ENCODE peak calls at places on chromosomes 4 and X, in four cellular contexts. One of them, this sample, is unnamed.

GRCh38 chr4:57501715-57502114 is 391.5 kb upstream of the IGFBP7 start:
- DNase-seq in K562: no peak
- DNase-seq in H1: no peak
- DNase-seq in HepG2: no peak
- DNase-seq in this sample: no peak

GRCh38 chrX:135737361-135738071 is 24.1 kb downstream of the CT45A1 start:
- DNase-seq in HepG2: no peak
- DNase-seq in H1: no peak
- DNase-seq in K562: no peak
- DNase-seq in this sample: peak

GRCh38 chr4:100414016-100414790 is 103.6 kb downstream of the EMCN start:
- DNase-seq in HepG2: no peak
- DNase-seq in K562: no peak
- DNase-seq in H1: no peak
- DNase-seq in this sample: no peak

GRCh38 chr4:87896020-87896621 is 63.4 kb downstream of the MEPE start:
- DNase-seq in K562: no peak
- DNase-seq in H1: no peak
- DNase-seq in HepG2: peak
- DNase-seq in this sample: peak

GRCh38 chrX:53587795-53588194 is 98.7 kb downstream of the HUWE1 start:
- DNase-seq in K562: no peak
- DNase-seq in H1: no peak
- DNase-seq in HepG2: no peak
- DNase-seq in this sample: no peak

GRCh38 chr4:159639924-159640323 is 537.0 kb downstream of the RAPGEF2 start:
- DNase-seq in K562: no peak
- DNase-seq in H1: no peak
- DNase-seq in HepG2: no peak
- DNase-seq in this sample: no peak

GRCh38 chr4:158327525-158327924 is 117.2 kb downstream of the TMEM144 start:
- DNase-seq in HepG2: no peak
- DNase-seq in K562: no peak
- DNase-seq in H1: no peak
- DNase-seq in this sample: no peak

GRCh38 chrX:72269671-72270251 is 7.3 kb downstream of the RPS4X start:
- DNase-seq in H1: no peak
- DNase-seq in HepG2: no peak
- DNase-seq in K562: no peak
- DNase-seq in this sample: no peak

GRCh38 chr4:189804884-189805283 is 135.8 kb upstream of the FRG1 start:
- DNase-seq in K562: no peak
- DNase-seq in HepG2: no peak
- DNase-seq in H1: no peak
- DNase-seq in this sample: no peak

GRCh38 chr4:15689540-15689939 is 7.9 kb downstream of the FAM200B start:
- DNase-seq in K562: no peak
- DNase-seq in H1: no peak
- DNase-seq in HepG2: no peak
- DNase-seq in this sample: no peak

GRCh38 chrX:45154462-45154861 is 46.2 kb downstream of the DIPK2B start:
- DNase-seq in H1: no peak
- DNase-seq in K562: no peak
- DNase-seq in HepG2: no peak
- DNase-seq in this sample: no peak

GRCh38 chrX:148723551-148723950 is 223.1 kb downstream of the AFF2 start:
- DNase-seq in HepG2: no peak
- DNase-seq in K562: no peak
- DNase-seq in H1: no peak
- DNase-seq in this sample: no peak

GRCh38 chr4:74768857-74769525 is 25.3 kb downstream of the BTC start:
- DNase-seq in HepG2: peak
- DNase-seq in H1: no peak
- DNase-seq in K562: no peak
- DNase-seq in this sample: peak

GRCh38 chrX:152733261-152733975 is at the start of the genes CSAG1 and MAGEA12:
- DNase-seq in H1: no peak
- DNase-seq in K562: peak
- DNase-seq in HepG2: no peak
- DNase-seq in this sample: no peak

GRCh38 chr4:48490012-48490679 is at the start of gene ZAR1:
- DNase-seq in H1: no peak
- DNase-seq in HepG2: no peak
- DNase-seq in K562: no peak
- DNase-seq in this sample: no peak

GRCh38 chr4:151231915-151232595 is 44.9 kb upstream of the PRSS48 start:
- DNase-seq in HepG2: no peak
- DNase-seq in H1: no peak
- DNase-seq in K562: no peak
- DNase-seq in this sample: no peak

GRCh38 chrX:104307341-104307740 is 52.6 kb upstream of the ESX1 start:
- DNase-seq in HepG2: no peak
- DNase-seq in K562: no peak
- DNase-seq in H1: no peak
- DNase-seq in this sample: no peak

GRCh38 chrX:108419401-108419800 is 18.8 kb downstream of the COL4A6 start:
- DNase-seq in K562: no peak
- DNase-seq in H1: no peak
- DNase-seq in HepG2: no peak
- DNase-seq in this sample: no peak

GRCh38 chrX:85922821-85923220 is 124.5 kb downstream of the CHM start:
- DNase-seq in H1: no peak
- DNase-seq in HepG2: no peak
- DNase-seq in K562: no peak
- DNase-seq in this sample: no peak

DNA sequence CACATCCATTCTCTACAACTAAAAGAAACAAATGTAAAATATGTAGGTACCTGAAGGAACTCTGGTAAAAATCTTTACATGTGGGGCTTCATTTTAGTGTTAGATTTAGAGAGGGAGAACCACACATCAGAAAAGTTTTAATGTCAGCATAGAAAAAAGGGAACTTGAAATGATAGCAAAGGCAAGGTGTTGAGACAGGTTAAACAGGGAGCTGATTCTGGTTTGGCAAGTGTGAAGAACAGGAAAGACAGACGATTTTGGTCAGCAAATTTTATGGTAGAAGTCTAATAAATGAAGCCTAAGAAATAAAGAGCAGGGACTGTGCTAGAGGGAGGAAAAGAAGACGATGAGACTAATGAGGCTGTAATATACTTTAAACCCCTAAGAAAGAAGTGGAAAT is 67.6 kb upstream of the COX18 start:
- DNase-seq in HepG2: no peak
- DNase-seq in H1: no peak
- DNase-seq in K562: no peak
- DNase-seq in this sample: no peak
- TF ChIP-seq FOSL1 in HepG2: no peak
- TF ChIP-seq FOSL1 in H1: no peak
- TF ChIP-seq FOSL1 in K562: no peak
- TF ChIP-seq FOSL1 in this sample: no peak

GRCh38 chr4:154643493-154643892 is 31.0 kb upstream of the FGG start:
- DNase-seq in H1: no peak
- DNase-seq in K562: no peak
- DNase-seq in HepG2: no peak
- DNase-seq in this sample: no peak

GRCh38 chr4:154642361-154642760 is 29.9 kb upstream of the FGG start:
- DNase-seq in H1: no peak
- DNase-seq in HepG2: no peak
- DNase-seq in K562: no peak
- DNase-seq in this sample: no peak

GRCh38 chr4:154640999-154641398 is 28.5 kb upstream of the FGG start:
- DNase-seq in K562: no peak
- DNase-seq in H1: no peak
- DNase-seq in HepG2: no peak
- DNase-seq in this sample: no peak
- TF ChIP-seq FOSL1 in K562: no peak
- TF ChIP-seq FOSL1 in H1: no peak
- TF ChIP-seq FOSL1 in HepG2: no peak
- TF ChIP-seq FOSL1 in this sample: no peak

DNA sequence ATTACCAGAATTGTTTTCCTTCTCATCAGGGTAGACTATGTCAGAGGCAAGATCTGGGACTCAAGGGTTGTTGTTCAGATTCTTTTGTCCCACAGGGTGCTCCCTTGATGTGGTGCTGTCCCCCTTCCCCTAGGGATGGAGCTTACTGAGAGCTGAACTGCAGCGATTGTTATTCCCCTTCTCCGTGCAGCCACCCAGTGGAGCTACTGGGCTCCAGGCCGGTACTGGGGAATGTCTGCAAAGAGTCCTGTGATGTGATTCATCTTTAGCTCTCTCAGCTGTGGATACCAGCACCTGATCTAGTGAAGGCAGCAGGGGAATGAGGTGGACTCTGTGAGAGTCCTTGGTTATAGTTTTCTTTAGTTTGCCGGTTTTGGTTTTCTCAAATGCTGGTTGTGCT is 247.4 kb upstream of the HAND2 start:
- DNase-seq in K562: no peak
- DNase-seq in H1: no peak
- DNase-seq in HepG2: no peak
- DNase-seq in this sample: no peak
- TF ChIP-seq FOSL1 in K562: no peak
- TF ChIP-seq FOSL1 in H1: no peak
- TF ChIP-seq FOSL1 in HepG2: no peak
- TF ChIP-seq FOSL1 in this sample: no peak

DNA sequence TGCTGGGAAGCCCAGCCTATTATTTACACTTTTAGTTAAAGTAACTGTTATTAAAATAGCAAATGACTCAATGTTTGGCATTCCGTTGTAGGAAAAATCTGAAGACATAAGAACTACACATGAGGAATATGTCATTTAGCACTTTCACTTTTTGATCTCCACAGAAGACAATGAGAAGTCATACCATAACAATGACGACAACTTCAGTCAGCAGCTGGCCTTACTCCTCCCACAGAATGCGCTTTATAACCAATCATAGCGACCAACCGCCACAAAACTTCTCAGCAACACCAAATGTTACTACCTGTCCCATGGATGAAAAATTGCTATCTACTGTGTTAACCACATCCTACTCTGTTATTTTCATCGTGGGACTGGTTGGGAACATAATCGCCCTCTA is 6.7 kb downstream of the GPR34 start:
- DNase-seq in H1: no peak
- DNase-seq in K562: no peak
- DNase-seq in HepG2: no peak
- DNase-seq in this sample: no peak
- TF ChIP-seq FOSL1 in H1: no peak
- TF ChIP-seq FOSL1 in K562: no peak
- TF ChIP-seq FOSL1 in HepG2: no peak
- TF ChIP-seq FOSL1 in this sample: no peak

GRCh38 chrX:51404445-51404844 is 71.8 kb downstream of the NUDT10 start:
- DNase-seq in K562: no peak
- DNase-seq in HepG2: no peak
- DNase-seq in H1: no peak
- DNase-seq in this sample: no peak
- TF ChIP-seq FOSL1 in K562: no peak
- TF ChIP-seq FOSL1 in HepG2: no peak
- TF ChIP-seq FOSL1 in H1: no peak
- TF ChIP-seq FOSL1 in this sample: no peak

DNA sequence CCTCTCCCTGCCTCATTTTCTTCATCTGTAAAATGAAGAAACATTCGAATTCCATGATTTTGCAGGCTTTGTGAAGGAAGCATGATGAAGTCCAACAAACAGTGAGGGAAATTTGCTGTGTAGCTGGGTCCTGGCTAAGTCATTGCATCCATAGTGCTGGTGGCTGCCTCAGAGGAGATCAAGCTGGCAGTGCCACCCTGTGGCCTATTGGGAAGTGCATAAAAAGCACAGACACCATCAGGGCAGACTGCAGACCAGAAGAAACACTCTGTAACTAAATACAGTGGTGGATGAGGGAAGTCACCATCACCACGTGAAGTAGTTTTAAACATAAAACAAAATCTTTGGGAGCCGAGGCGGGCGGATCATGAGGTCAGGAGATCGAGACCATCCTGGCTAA is 40.7 kb upstream of the DDX3X start:
- DNase-seq in K562: no peak
- DNase-seq in H1: peak
- DNase-seq in HepG2: peak
- DNase-seq in this sample: peak
- TF ChIP-seq FOSL1 in K562: no peak
- TF ChIP-seq FOSL1 in H1: no peak
- TF ChIP-seq FOSL1 in HepG2: no peak
- TF ChIP-seq FOSL1 in this sample: no peak

GRCh38 chrX:129981752-129982299 is 609 bp upstream of the BCORL1 start:
- DNase-seq in K562: peak
- DNase-seq in HepG2: no peak
- DNase-seq in H1: no peak
- DNase-seq in this sample: no peak

GRCh38 chrX:129981207-129981553 is 1.3 kb upstream of the BCORL1 start:
- DNase-seq in H1: no peak
- DNase-seq in K562: no peak
- DNase-seq in HepG2: no peak
- DNase-seq in this sample: no peak

GRCh38 chrX:129983575-129984131 is 1.2 kb downstream of the BCORL1 start:
- DNase-seq in H1: peak
- DNase-seq in K562: peak
- DNase-seq in HepG2: no peak
- DNase-seq in this sample: no peak

GRCh38 chrX:129982300-129983246 is at the start of gene BCORL1:
- DNase-seq in H1: peak
- DNase-seq in HepG2: peak
- DNase-seq in K562: peak
- DNase-seq in this sample: peak

GRCh38 chrX:129984196-129984962 is 1.9 kb downstream of the BCORL1 start:
- DNase-seq in H1: peak
- DNase-seq in HepG2: no peak
- DNase-seq in K562: peak
- DNase-seq in this sample: no peak
- TF ChIP-seq FOSL1 in H1: no peak
- TF ChIP-seq FOSL1 in HepG2: no peak
- TF ChIP-seq FOSL1 in K562: no peak
- TF ChIP-seq FOSL1 in this sample: no peak

GRCh38 chr4:17545374-17546140 is 30.6 kb downstream of the CLRN2 start:
- DNase-seq in K562: no peak
- DNase-seq in H1: no peak
- DNase-seq in HepG2: no peak
- DNase-seq in this sample: no peak

GRCh38 chr4:17544831-17545234 is 29.9 kb downstream of the CLRN2 start:
- DNase-seq in H1: no peak
- DNase-seq in HepG2: peak
- DNase-seq in K562: no peak
- DNase-seq in this sample: no peak

GRCh38 chr4:17546678-17547077 is 30.3 kb upstream of the LAP3 start:
- DNase-seq in K562: no peak
- DNase-seq in HepG2: no peak
- DNase-seq in H1: no peak
- DNase-seq in this sample: no peak

GRCh38 chr4:17546222-17546621 is 30.8 kb upstream of the LAP3 start:
- DNase-seq in HepG2: no peak
- DNase-seq in H1: no peak
- DNase-seq in K562: no peak
- DNase-seq in this sample: no peak

GRCh38 chr4:17544205-17544604 is 29.2 kb downstream of the CLRN2 start:
- DNase-seq in K562: no peak
- DNase-seq in H1: no peak
- DNase-seq in HepG2: peak
- DNase-seq in this sample: no peak
- TF ChIP-seq FOSL1 in K562: no peak
- TF ChIP-seq FOSL1 in H1: no peak
- TF ChIP-seq FOSL1 in HepG2: no peak
- TF ChIP-seq FOSL1 in this sample: no peak

This sample was measured in HCT116.